ENCODE peak calls at places on chromosomes 5 and 9, in eight cellular contexts. X, C, E, Z, G, D, W and I are unnamed samples.

GRCh38 chr5:133613184-133613583 is 843 bp upstream of the FSTL4 start:
- DNase-seq in Z (no peak), C (no peak), E (no peak), G (no peak), D (no peak), W (no peak), X (no peak), I (no peak)

GRCh38 chr5:150559701-150560100 is 51.8 kb downstream of the NDST1 start:
- DNase-seq in X (no peak), D (no peak), Z (no peak), G (no peak), C (no peak), E (no peak), W (no peak), I (peak; percentile 52)

GRCh38 chr9:82621446-82621845 is 441.5 kb downstream of the RASEF start:
- DNase-seq in E (no peak), G (no peak), X (no peak), W (no peak), D (peak; percentile 20), C (no peak), Z (no peak), I (no peak)

GRCh38 chr9:97972753-97973152 is 10.4 kb upstream of the ANP32B start:
- DNase-seq in Z (no peak), X (no peak), D (no peak), E (no peak), C (no peak), W (no peak), G (no peak), I (no peak)

GRCh38 chr9:113446323-113446740 is 17.2 kb upstream of the RGS3 start:
- DNase-seq in Z (no peak), X (peak; percentile 65), E (no peak), W (peak; percentile 63), C (no peak), D (peak; percentile 71), G (peak; percentile 30), I (peak; percentile 78)

GRCh38 chr9:109164040-109164439 is 3.0 kb downstream of the FRRS1L start:
- DNase-seq in Z (no peak), X (no peak), D (no peak), G (no peak), W (no peak), C (no peak), E (no peak), I (no peak)

GRCh38 chr9:36101916-36102741 is 34.4 kb upstream of the GLIPR2 start:
- DNase-seq in D (peak; percentile 89), Z (no peak), X (peak; percentile 21), C (no peak), E (no peak), W (no peak), G (peak; percentile 87), I (peak; percentile 100)

GRCh38 chr9:13911473-13911872 is 402.5 kb downstream of the NFIB start:
- DNase-seq in X (no peak), E (no peak), W (no peak), C (no peak), D (no peak), Z (no peak), G (no peak), I (no peak)

GRCh38 chr5:14781106-14781505 is 90.5 kb downstream of the ANKH start:
- DNase-seq in G (no peak), C (no peak), E (no peak), Z (no peak), X (no peak), W (no peak), D (no peak), I (no peak)

GRCh38 chr5:5422819-5423515 is 490 bp downstream of the ICE1 start:
- DNase-seq in G (no peak), W (no peak), X (no peak), E (no peak), Z (no peak), D (no peak), C (no peak), I (no peak)

GRCh38 chr5:124176692-124177091 is 569.7 kb downstream of the ZNF608 start:
- DNase-seq in Z (peak; percentile 36), D (no peak), X (peak; percentile 3), C (no peak), G (no peak), W (no peak), E (no peak), I (no peak)
- TF ChIP-seq CTCF in Z (no peak), D (peak; percentile 3), X (no peak), C (peak; percentile 12), G (no peak), W (no peak), E (no peak), I (no peak)

GRCh38 chr5:172769324-172769597 is 1.7 kb downstream of the DUSP1 start:
- DNase-seq in W (no peak), C (no peak), E (no peak), D (no peak), Z (no peak), X (no peak), G (no peak), I (no peak)
- H3K4me3 ChIP-seq in W (peak overlapping the region; percentile 66), C (no peak overlapping the region), E (peak overlapping the region; percentile 98), D (peak overlapping the region; percentile 100), Z (peak overlapping the region; percentile 62), X (peak overlapping the region; percentile 91), G (peak overlapping the region; percentile 80), I (peak overlapping the region; percentile 96)

GRCh38 chr5:95845401-95845800 is 22.9 kb upstream of the GLRX start:
- DNase-seq in W (no peak), G (no peak), X (peak; percentile 51), C (no peak), Z (no peak), D (no peak), E (no peak), I (no peak)

GRCh38 chr5:95840969-95841368 is 18.4 kb upstream of the GLRX start:
- DNase-seq in Z (no peak), E (no peak), X (no peak), C (no peak), W (no peak), G (no peak), D (no peak), I (no peak)

GRCh38 chr5:95843733-95844223 is 21.3 kb upstream of the GLRX start:
- DNase-seq in E (no peak), C (no peak), G (no peak), W (no peak), Z (no peak), D (peak; percentile 79), X (no peak), I (peak; percentile 73)

GRCh38 chr5:95841914-95842812 is 19.6 kb upstream of the GLRX start:
- DNase-seq in X (no peak), E (peak; percentile 56), G (no peak), Z (peak; percentile 42), D (peak; percentile 93), W (no peak), C (no peak), I (peak; percentile 97)

DNA sequence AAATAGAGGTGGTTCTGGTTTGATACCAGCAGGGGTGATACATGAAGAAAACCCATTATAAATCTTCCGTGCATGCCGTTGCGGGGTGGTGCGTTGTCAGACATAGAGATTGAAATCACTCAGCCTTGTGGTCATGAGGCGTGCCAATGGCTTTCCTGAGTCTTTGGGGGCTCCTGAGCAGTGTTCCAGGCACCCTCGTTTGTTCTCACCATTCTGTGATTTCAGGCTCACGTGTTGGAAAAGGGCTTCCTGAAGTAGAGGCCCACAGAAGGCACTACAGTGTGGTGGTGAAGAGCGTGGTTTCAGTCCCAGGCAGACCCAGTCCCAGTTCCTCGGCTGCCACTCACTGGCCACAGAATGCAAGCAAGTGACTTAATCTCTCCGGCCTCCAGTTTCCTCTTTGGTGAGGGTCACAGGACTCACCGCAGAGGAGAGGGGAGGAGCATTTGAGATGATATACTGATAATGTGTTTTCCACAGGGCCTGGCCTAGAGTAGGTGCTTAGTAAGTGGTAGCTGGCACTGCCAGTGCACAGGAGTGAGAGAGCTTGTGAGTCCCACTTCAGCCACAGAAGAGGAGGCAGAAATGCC is 20.5 kb upstream of the GLRX start:
- DNase-seq in C (peak; percentile 47), X (no peak), Z (peak; percentile 67), W (peak; percentile 51), D (peak; percentile 74), G (no peak), E (peak; percentile 70), I (peak; percentile 41)
- TF ChIP-seq CTCF in C (peak; percentile 27), X (no peak), Z (peak; percentile 21), W (peak; percentile 27), D (no peak), G (no peak), E (no peak), I (no peak)

DNA sequence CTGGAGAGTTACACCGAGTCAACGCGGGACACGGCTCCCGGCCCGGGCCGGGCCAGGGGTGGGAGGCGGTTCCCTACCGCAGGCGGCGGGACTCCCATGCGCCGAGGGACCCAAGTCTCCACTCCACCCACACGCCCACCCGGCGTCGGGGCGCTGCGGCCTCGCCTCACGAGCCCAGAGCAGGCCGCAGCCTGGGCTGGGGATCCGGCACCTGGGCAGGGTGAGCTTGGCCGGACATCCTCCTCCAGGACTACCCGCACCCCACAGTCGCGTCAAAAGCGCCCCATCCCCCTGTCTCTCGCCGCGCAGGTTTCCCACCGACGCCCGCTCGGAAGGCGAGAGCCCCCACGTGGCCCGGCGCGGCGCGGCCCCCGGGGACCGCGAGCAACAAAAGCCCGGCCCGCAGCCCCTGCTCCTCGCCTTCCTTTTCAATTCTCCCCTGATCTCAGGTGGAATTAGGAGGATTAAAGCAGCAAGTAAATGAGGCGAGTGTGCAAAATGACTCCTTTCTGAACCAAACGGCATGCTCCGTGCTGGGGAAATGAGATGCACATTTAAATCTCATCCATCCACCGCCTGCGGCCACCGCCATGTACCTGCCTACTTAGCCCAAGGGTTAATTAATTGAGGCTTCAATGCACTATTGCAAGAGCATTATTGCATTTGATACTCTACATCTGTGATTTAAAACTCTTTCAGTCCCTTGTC is 196.6 kb upstream of the TBCA start:
- DNase-seq in E (no peak), Z (no peak), W (peak; percentile 43), G (no peak), X (no peak), D (no peak), C (peak; percentile 74), I (no peak)
- H3K4me3 ChIP-seq in E (peak overlapping the region; percentile 45), Z (peak overlapping the region; percentile 28), W (peak overlapping the region; percentile 24), G (peak overlapping the region; percentile 26), X (peak overlapping the region; percentile 16), D (peak overlapping the region; percentile 51), C (peak overlapping the region; percentile 76), I (peak overlapping the region; percentile 51)

GRCh38 chr5:130077007-130077406 is 172.7 kb downstream of the CHSY3 start:
- DNase-seq in G (no peak), E (no peak), C (no peak), Z (no peak), W (no peak), X (no peak), D (no peak), I (no peak)
- TF ChIP-seq CTCF in G (no peak), E (no peak), C (no peak), Z (no peak), W (peak; percentile 18), X (no peak), D (no peak), I (no peak)